ENCODE peak calls at places on chromosomes 2 and 18, in eight cellular contexts. One of them, this sample, is unnamed.

GRCh38 chr18:13381331-13381730 is 162.8 kb downstream of the LDLRAD4 start:
- DNase-seq in HTR-8/SVneo: no peak
- DNase-seq in T-helper 2 cell: no peak
- DNase-seq in B cell: no peak
- DNase-seq in left colon: no peak
- DNase-seq in GM20000: peak
- DNase-seq in NCI-H2171 treated with DMSO at 0.1 percent for 48 hours: no peak
- DNase-seq in posterior vena cava: no peak
- DNase-seq in this sample: no peak

GRCh38 chr2:232876978-232877441 is 6.9 kb downstream of the SNORC start:
- DNase-seq in B cell: no peak
- DNase-seq in NCI-H2171 treated with DMSO at 0.1 percent for 48 hours: no peak
- DNase-seq in HTR-8/SVneo: no peak
- DNase-seq in T-helper 2 cell: no peak
- DNase-seq in GM20000: no peak
- DNase-seq in left colon: peak
- DNase-seq in posterior vena cava: peak
- DNase-seq in this sample: no peak

GRCh38 chr2:881204-881918 is 69.3 kb upstream of the SNTG2 start:
- DNase-seq in T-helper 2 cell: no peak
- DNase-seq in posterior vena cava: no peak
- DNase-seq in GM20000: no peak
- DNase-seq in HTR-8/SVneo: no peak
- DNase-seq in left colon: no peak
- DNase-seq in B cell: peak
- DNase-seq in NCI-H2171 treated with DMSO at 0.1 percent for 48 hours: no peak
- DNase-seq in this sample: no peak

GRCh38 chr18:23032030-23032582 is 99.0 kb downstream of the RBBP8 start:
- DNase-seq in posterior vena cava: no peak
- DNase-seq in NCI-H2171 treated with DMSO at 0.1 percent for 48 hours: no peak
- DNase-seq in GM20000: no peak
- DNase-seq in T-helper 2 cell: no peak
- DNase-seq in left colon: no peak
- DNase-seq in B cell: no peak
- DNase-seq in HTR-8/SVneo: peak
- DNase-seq in this sample: no peak

GRCh38 chr18:45910405-45911023 is 56.6 kb downstream of the EPG5 start:
- DNase-seq in GM20000: peak
- DNase-seq in NCI-H2171 treated with DMSO at 0.1 percent for 48 hours: peak
- DNase-seq in posterior vena cava: no peak
- DNase-seq in B cell: peak
- DNase-seq in left colon: peak
- DNase-seq in T-helper 2 cell: peak
- DNase-seq in HTR-8/SVneo: peak
- DNase-seq in this sample: peak

GRCh38 chr2:218400167-218400929 is 680 bp downstream of the CTDSP1 start:
- DNase-seq in GM20000: peak
- DNase-seq in B cell: no peak
- DNase-seq in left colon: peak
- DNase-seq in posterior vena cava: peak
- DNase-seq in NCI-H2171 treated with DMSO at 0.1 percent for 48 hours: no peak
- DNase-seq in T-helper 2 cell: peak
- DNase-seq in HTR-8/SVneo: no peak
- DNase-seq in this sample: no peak

GRCh38 chr2:207225773-207226172 is 60.0 kb upstream of the KLF7 start:
- DNase-seq in NCI-H2171 treated with DMSO at 0.1 percent for 48 hours: no peak
- DNase-seq in B cell: no peak
- DNase-seq in GM20000: no peak
- DNase-seq in T-helper 2 cell: no peak
- DNase-seq in left colon: no peak
- DNase-seq in HTR-8/SVneo: no peak
- DNase-seq in posterior vena cava: no peak
- DNase-seq in this sample: no peak

GRCh38 chr2:55063713-55064323 is 13.6 kb upstream of the RTN4 start:
- DNase-seq in posterior vena cava: no peak
- DNase-seq in T-helper 2 cell: no peak
- DNase-seq in left colon: no peak
- DNase-seq in NCI-H2171 treated with DMSO at 0.1 percent for 48 hours: peak
- DNase-seq in HTR-8/SVneo: no peak
- DNase-seq in B cell: no peak
- DNase-seq in GM20000: no peak
- DNase-seq in this sample: no peak

GRCh38 chr2:192196451-192197194 is 1.9 kb upstream of the TMEFF2 start:
- DNase-seq in left colon: no peak
- DNase-seq in NCI-H2171 treated with DMSO at 0.1 percent for 48 hours: peak
- DNase-seq in posterior vena cava: no peak
- DNase-seq in GM20000: no peak
- DNase-seq in T-helper 2 cell: no peak
- DNase-seq in HTR-8/SVneo: no peak
- DNase-seq in B cell: no peak
- DNase-seq in this sample: no peak

GRCh38 chr2:28754321-28754720 is 2.7 kb downstream of the PPP1CB start:
- DNase-seq in left colon: no peak
- DNase-seq in GM20000: no peak
- DNase-seq in T-helper 2 cell: no peak
- DNase-seq in NCI-H2171 treated with DMSO at 0.1 percent for 48 hours: peak
- DNase-seq in B cell: no peak
- DNase-seq in HTR-8/SVneo: no peak
- DNase-seq in posterior vena cava: no peak
- DNase-seq in this sample: no peak

GRCh38 chr18:76384114-76384790 is 110.8 kb downstream of the ZNF516 start:
- DNase-seq in HTR-8/SVneo: no peak
- DNase-seq in GM20000: peak
- DNase-seq in left colon: no peak
- DNase-seq in B cell: no peak
- DNase-seq in NCI-H2171 treated with DMSO at 0.1 percent for 48 hours: no peak
- DNase-seq in posterior vena cava: no peak
- DNase-seq in T-helper 2 cell: no peak
- DNase-seq in this sample: no peak

GRCh38 chr2:180495606-180496005 is 484.8 kb upstream of the UBE2E3 start:
- DNase-seq in T-helper 2 cell: no peak
- DNase-seq in left colon: no peak
- DNase-seq in HTR-8/SVneo: no peak
- DNase-seq in B cell: no peak
- DNase-seq in posterior vena cava: peak
- DNase-seq in GM20000: no peak
- DNase-seq in NCI-H2171 treated with DMSO at 0.1 percent for 48 hours: no peak
- DNase-seq in this sample: no peak

GRCh38 chr2:3769766-3770165 is 66.4 kb downstream of the DCDC2C start:
- DNase-seq in NCI-H2171 treated with DMSO at 0.1 percent for 48 hours: no peak
- DNase-seq in T-helper 2 cell: no peak
- DNase-seq in B cell: no peak
- DNase-seq in posterior vena cava: no peak
- DNase-seq in GM20000: no peak
- DNase-seq in left colon: no peak
- DNase-seq in HTR-8/SVneo: no peak
- DNase-seq in this sample: no peak

GRCh38 chr2:164621761-164622105 is 451 bp upstream of the GRB14 start:
- DNase-seq in left colon: no peak
- DNase-seq in T-helper 2 cell: no peak
- DNase-seq in posterior vena cava: no peak
- DNase-seq in HTR-8/SVneo: peak
- DNase-seq in B cell: no peak
- DNase-seq in NCI-H2171 treated with DMSO at 0.1 percent for 48 hours: peak
- DNase-seq in GM20000: peak
- DNase-seq in this sample: peak

GRCh38 chr2:76427447-76427846 is 716.7 kb upstream of the GCFC2 start:
- DNase-seq in HTR-8/SVneo: no peak
- DNase-seq in left colon: no peak
- DNase-seq in posterior vena cava: no peak
- DNase-seq in T-helper 2 cell: no peak
- DNase-seq in GM20000: no peak
- DNase-seq in NCI-H2171 treated with DMSO at 0.1 percent for 48 hours: no peak
- DNase-seq in B cell: no peak
- DNase-seq in this sample: no peak

GRCh38 chr2:187617925-187618324 is 63.7 kb upstream of the TFPI start:
- DNase-seq in B cell: no peak
- DNase-seq in NCI-H2171 treated with DMSO at 0.1 percent for 48 hours: no peak
- DNase-seq in left colon: no peak
- DNase-seq in GM20000: no peak
- DNase-seq in posterior vena cava: no peak
- DNase-seq in HTR-8/SVneo: no peak
- DNase-seq in T-helper 2 cell: no peak
- DNase-seq in this sample: no peak

GRCh38 chr2:233414777-233415570 is 60.7 kb downstream of the DGKD start:
- DNase-seq in HTR-8/SVneo: peak
- DNase-seq in GM20000: no peak
- DNase-seq in NCI-H2171 treated with DMSO at 0.1 percent for 48 hours: no peak
- DNase-seq in B cell: no peak
- DNase-seq in T-helper 2 cell: no peak
- DNase-seq in left colon: no peak
- DNase-seq in posterior vena cava: no peak
- DNase-seq in this sample: no peak

GRCh38 chr2:104804148-104804890 is 49.6 kb upstream of the POU3F3 start:
- DNase-seq in GM20000: no peak
- DNase-seq in B cell: no peak
- DNase-seq in posterior vena cava: no peak
- DNase-seq in NCI-H2171 treated with DMSO at 0.1 percent for 48 hours: no peak
- DNase-seq in T-helper 2 cell: no peak
- DNase-seq in left colon: no peak
- DNase-seq in HTR-8/SVneo: no peak
- DNase-seq in this sample: no peak

GRCh38 chr2:191066281-191067233 is 52.6 kb upstream of the STAT1 start:
- DNase-seq in NCI-H2171 treated with DMSO at 0.1 percent for 48 hours: no peak
- DNase-seq in HTR-8/SVneo: no peak
- DNase-seq in GM20000: no peak
- DNase-seq in B cell: no peak
- DNase-seq in T-helper 2 cell: no peak
- DNase-seq in left colon: no peak
- DNase-seq in posterior vena cava: no peak
- DNase-seq in this sample: no peak

GRCh38 chr2:67649331-67650071 is 252.4 kb downstream of the ETAA1 start:
- DNase-seq in posterior vena cava: no peak
- DNase-seq in left colon: no peak
- DNase-seq in NCI-H2171 treated with DMSO at 0.1 percent for 48 hours: peak
- DNase-seq in HTR-8/SVneo: peak
- DNase-seq in GM20000: no peak
- DNase-seq in T-helper 2 cell: no peak
- DNase-seq in B cell: no peak
- DNase-seq in this sample: no peak

GRCh38 chr18:62420151-62420512 is 95.0 kb downstream of the TNFRSF11A start:
- DNase-seq in T-helper 2 cell: no peak
- DNase-seq in HTR-8/SVneo: no peak
- DNase-seq in posterior vena cava: no peak
- DNase-seq in B cell: no peak
- DNase-seq in NCI-H2171 treated with DMSO at 0.1 percent for 48 hours: no peak
- DNase-seq in left colon: no peak
- DNase-seq in GM20000: no peak
- DNase-seq in this sample: no peak

GRCh38 chr2:215421859-215422461 is 13.9 kb downstream of the FN1 start:
- DNase-seq in B cell: no peak
- DNase-seq in GM20000: no peak
- DNase-seq in HTR-8/SVneo: no peak
- DNase-seq in posterior vena cava: no peak
- DNase-seq in left colon: no peak
- DNase-seq in T-helper 2 cell: no peak
- DNase-seq in NCI-H2171 treated with DMSO at 0.1 percent for 48 hours: no peak
- DNase-seq in this sample: no peak

GRCh38 chr2:241540766-241541561 is 17.6 kb upstream of the BOK start:
- DNase-seq in GM20000: peak
- DNase-seq in T-helper 2 cell: peak
- DNase-seq in left colon: peak
- DNase-seq in NCI-H2171 treated with DMSO at 0.1 percent for 48 hours: peak
- DNase-seq in B cell: peak
- DNase-seq in HTR-8/SVneo: no peak
- DNase-seq in posterior vena cava: no peak
- DNase-seq in this sample: peak

This sample was measured in GM10248.